ENCODE peak calls at places on chromosome 2, in nine cellular contexts. C is CD4-positive, alpha-beta T cell; W is activated T-cell treated with anti-CD3 and anti-CD28 coated beads, Interleukin-2, amount 50 U/mL, for 4 hours; S is activated naive CD4-positive, alpha-beta T cell treated with anti-CD3 and anti-CD28 coated beads, Interleukin-2, amount 50 U/mL, for 72 hours; U is stimulated activated memory B cell treated with anti-CD40 and anti-IgM and Interleukin-4, amounts not matched to agents 10 μg/mL and 1 μg/mL and 100 μg/mL, for 72 hours; D is activated CD4-positive, alpha-beta T cell treated with anti-CD3 and anti-CD28 coated beads for 36 hours; R is activated CD8-positive, alpha-beta T cell treated with anti-CD3 and anti-CD28 coated beads, Interleukin-2, amount 10 ng/mL, durations not matched to agents 7 days and 5 days; F is central memory CD8-positive, alpha-beta T cell; L is right lobe of liver. I is an unnamed sample.

GRCh38 chr2:148654414-148654813 is 9.9 kb downstream of the EPC2 start:
- ATAC-seq in C (no peak), W (no peak), S (no peak), U (no peak), D (no peak), R (no peak), F (no peak), L (no peak), I (no peak)

GRCh38 chr2:198273670-198274069 is 469.3 kb downstream of the PLCL1 start:
- ATAC-seq in C (no peak), W (no peak), S (no peak), U (no peak), D (no peak), R (no peak), F (no peak), L (no peak), I (no peak)

GRCh38 chr2:27162151-27163121 is 13.6 kb downstream of the TCF23 start:
- ATAC-seq in C (no peak), W (no peak), S (no peak), U (no peak), D (no peak), R (no peak), F (no peak), L (peak; percentile 77), I (no peak)

GRCh38 chr2:170940066-170940465 is 11.0 kb downstream of the GORASP2 start:
- ATAC-seq in C (no peak), W (no peak), S (no peak), U (no peak), D (no peak), R (no peak), F (no peak), L (no peak), I (no peak)

GRCh38 chr2:56333812-56334485 is 150.2 kb downstream of the CCDC85A start:
- ATAC-seq in C (no peak), W (no peak), S (no peak), U (no peak), D (no peak), R (no peak), F (no peak), L (no peak), I (no peak)

GRCh38 chr2:98519156-98519555 is 74.5 kb downstream of the INPP4A start:
- ATAC-seq in C (no peak), W (no peak), S (no peak), U (no peak), D (peak; percentile 37), R (no peak), F (no peak), L (no peak), I (no peak)

GRCh38 chr2:157304811-157305712 is 20.6 kb downstream of the ERMN start:
- ATAC-seq in C (no peak), W (no peak), S (peak; percentile 26), U (no peak), D (no peak), R (no peak), F (no peak), L (no peak), I (no peak)

GRCh38 chr2:66427219-66427768 is 7.6 kb upstream of the MEIS1 start:
- ATAC-seq in C (no peak), W (no peak), S (no peak), U (no peak), D (no peak), R (no peak), F (no peak), L (peak; percentile 52), I (no peak)

GRCh38 chr2:217231724-217232123 is 371.9 kb upstream of the TNP1 start:
- ATAC-seq in C (no peak), W (no peak), S (no peak), U (no peak), D (no peak), R (no peak), F (no peak), L (peak; percentile 45), I (no peak)

GRCh38 chr2:223735659-223736244 is 101.6 kb downstream of the AP1S3 start:
- ATAC-seq in C (no peak), W (no peak), S (no peak), U (no peak), D (no peak), R (no peak), F (no peak), L (no peak), I (no peak)

GRCh38 chr2:8190279-8190678 is 491.6 kb upstream of the ID2 start:
- ATAC-seq in C (no peak), W (no peak), S (no peak), U (no peak), D (no peak), R (no peak), F (no peak), L (no peak), I (no peak)

GRCh38 chr2:173792166-173792565 is 173.0 kb downstream of the SP3 start:
- ATAC-seq in C (no peak), W (no peak), S (no peak), U (no peak), D (no peak), R (no peak), F (no peak), L (no peak), I (no peak)

GRCh38 chr2:134668821-134669220 is 50.0 kb downstream of the TMEM163 start:
- ATAC-seq in C (peak; percentile 72), W (peak; percentile 95), S (peak; percentile 96), U (peak; percentile 87), D (peak; percentile 92), R (peak; percentile 93), F (peak; percentile 82), L (peak; percentile 32), I (peak; percentile 94)

GRCh38 chr2:25740810-25741381 is 67.5 kb upstream of the DTNB start:
- ATAC-seq in C (no peak), W (no peak), S (no peak), U (no peak), D (no peak), R (no peak), F (no peak), L (peak; percentile 19), I (no peak)

GRCh38 chr2:106851055-106851454 is 34.9 kb downstream of the ST6GAL2 start:
- ATAC-seq in C (no peak), W (no peak), S (no peak), U (no peak), D (no peak), R (no peak), F (no peak), L (no peak), I (no peak)

GRCh38 chr2:46460241-46460921 is 19.0 kb upstream of the TMEM247 start:
- ATAC-seq in C (no peak), W (no peak), S (no peak), U (no peak), D (no peak), R (no peak), F (no peak), L (peak; percentile 33), I (no peak)

GRCh38 chr2:69973335-69973735 is 11.9 kb upstream of the ASPRV1 start:
- ATAC-seq in C (no peak), W (no peak), S (no peak), U (no peak), D (no peak), R (no peak), F (no peak), L (no peak), I (no peak)

GRCh38 chr2:143070688-143071087 is 58.5 kb upstream of the ARHGAP15 start:
- ATAC-seq in C (no peak), W (no peak), S (no peak), U (no peak), D (no peak), R (no peak), F (no peak), L (no peak), I (no peak)

GRCh38 chr2:191631754-191632153 is 46.2 kb upstream of the NABP1 start:
- ATAC-seq in C (no peak), W (no peak), S (no peak), U (no peak), D (no peak), R (no peak), F (no peak), L (peak; percentile 83), I (no peak)

GRCh38 chr2:145910416-145910815 is 1390.5 kb upstream of the ZEB2 start:
- ATAC-seq in C (no peak), W (no peak), S (no peak), U (peak; percentile 80), D (no peak), R (no peak), F (no peak), L (no peak), I (no peak)

GRCh38 chr2:128779301-128780095 is 460.8 kb upstream of the HS6ST1 start:
- ATAC-seq in C (no peak), W (no peak), S (no peak), U (no peak), D (no peak), R (no peak), F (no peak), L (no peak), I (no peak)

GRCh38 chr2:240775911-240776310 is 44.1 kb downstream of the KIF1A start:
- ATAC-seq in C (no peak), W (no peak), S (no peak), U (no peak), D (no peak), R (no peak), F (no peak), L (peak; percentile 28), I (no peak)

GRCh38 chr2:9112079-9112721 is 94.4 kb upstream of the ASAP2 start:
- ATAC-seq in C (no peak), W (no peak), S (no peak), U (peak; percentile 12), D (no peak), R (no peak), F (no peak), L (no peak), I (no peak)

GRCh38 chr2:181678744-181679543 is 1.4 kb downstream of the NEUROD1 start:
- ATAC-seq in C (no peak), W (no peak), S (no peak), U (no peak), D (no peak), R (no peak), F (no peak), L (no peak), I (no peak)

GRCh38 chr2:171318463-171318934 is 115.3 kb downstream of the METTL8 start:
- ATAC-seq in C (no peak), W (peak; percentile 33), S (peak; percentile 43), U (no peak), D (peak; percentile 26), R (no peak), F (no peak), L (no peak), I (peak; percentile 53)

GRCh38 chr2:189927823-189928222 is 134.7 kb downstream of the MSTN start:
- ATAC-seq in C (no peak), W (no peak), S (no peak), U (no peak), D (no peak), R (no peak), F (no peak), L (no peak), I (no peak)

GRCh38 chr2:136482966-136483365 is 282.4 kb upstream of the THSD7B start:
- ATAC-seq in C (no peak), W (no peak), S (no peak), U (no peak), D (no peak), R (no peak), F (no peak), L (no peak), I (no peak)

GRCh38 chr2:209985879-209986278 is 16.6 kb upstream of the RPE start:
- ATAC-seq in C (no peak), W (no peak), S (no peak), U (no peak), D (no peak), R (no peak), F (no peak), L (no peak), I (no peak)

GRCh38 chr2:233338046-233338445 is 16.2 kb upstream of the DGKD start:
- ATAC-seq in C (no peak), W (no peak), S (no peak), U (no peak), D (no peak), R (no peak), F (no peak), L (no peak), I (no peak)

GRCh38 chr2:143183804-143184463 is 54.7 kb downstream of the ARHGAP15 start:
- ATAC-seq in C (no peak), W (no peak), S (no peak), U (peak; percentile 64), D (peak; percentile 30), R (no peak), F (no peak), L (no peak), I (peak; percentile 77)

GRCh38 chr2:197996583-197996982 is 192.2 kb downstream of the PLCL1 start:
- ATAC-seq in C (peak; percentile 51), W (no peak), S (no peak), U (no peak), D (no peak), R (no peak), F (no peak), L (no peak), I (no peak)

I was measured in activated T-helper 17 cell treated with anti-CD3 and anti-CD28 coated beads, Interleukin-2, amount 50 U/mL, for 72 hours.